ENCODE peak calls at places on chromosomes 13 and 19, in six cellular contexts. J is GM23338, T is H1, K is HCT116, B is GM12878, Y is K562. N is an unnamed sample.
A peak's percentile ranks its signal among the peaks of the same experiment; 100 is the strongest.

GRCh38 chr19:12668937-12669271 is 2.3 kb downstream of the WDR83 start:
- DNase-seq in J (peak; percentile 74), T (peak; percentile 70), K (no peak), B (no peak), Y (peak; percentile 65), N (no peak)

GRCh38 chr13:114016321-114017027 is 42.6 kb upstream of the C13orf46 start:
- DNase-seq in J (no peak), T (no peak), K (no peak), B (no peak), Y (no peak), N (no peak)

GRCh38 chr19:8631425-8631819 is 989 bp downstream of the NFILZ start:
- DNase-seq in J (no peak), T (no peak), K (no peak), B (no peak), Y (no peak), N (no peak)

GRCh38 chr19:40705362-40705651 is 11.4 kb downstream of the COQ8B start:
- DNase-seq in J (no peak), T (no peak), K (no peak), B (no peak), Y (no peak), N (no peak)

GRCh38 chr13:46179576-46180368 is 2.2 kb downstream of the LCP1 start:
- DNase-seq in J (no peak), T (no peak), K (no peak), B (no peak), Y (peak; percentile 42), N (no peak)

GRCh38 chr19:15449620-15450527 is at the start of gene WIZ:
- DNase-seq in J (peak; percentile 92), T (peak; percentile 85), K (no peak), B (no peak), Y (peak; percentile 94), N (no peak)

GRCh38 chr19:33298146-33298911 is 4.0 kb downstream of the CEBPA start:
- DNase-seq in J (peak; percentile 15), T (peak; percentile 50), K (no peak), B (no peak), Y (no peak), N (no peak)

GRCh38 chr13:30847697-30848307 is 58.3 kb upstream of the MEDAG start:
- DNase-seq in J (no peak), T (no peak), K (no peak), B (peak; percentile 40), Y (no peak), N (peak; percentile 55)

GRCh38 chr13:30308548-30308947 is 1.2 kb upstream of the KATNAL1 start:
- DNase-seq in J (no peak), T (no peak), K (no peak), B (no peak), Y (peak; percentile 67), N (no peak)

GRCh38 chr19:53537126-53537522 is 821 bp upstream of the ZNF331 start:
- DNase-seq in J (no peak), T (no peak), K (no peak), B (no peak), Y (no peak), N (no peak)

GRCh38 chr13:45838171-45838745 is 13.3 kb downstream of the SIAH3 start:
- DNase-seq in J (peak; percentile 28), T (no peak), K (no peak), B (no peak), Y (no peak), N (peak; percentile 35)

GRCh38 chr13:54845351-54845965 is 1816.8 kb downstream of the OLFM4 start:
- DNase-seq in J (peak; percentile 31), T (no peak), K (no peak), B (no peak), Y (no peak), N (no peak)

GRCh38 chr13:50200988-50201387 is 185.7 kb downstream of the KCNRG start:
- DNase-seq in J (no peak), T (no peak), K (no peak), B (no peak), Y (peak; percentile 44), N (no peak)

GRCh38 chr19:19744641-19745040 is 11.7 kb upstream of the ZNF14 start:
- DNase-seq in J (no peak), T (no peak), K (no peak), B (no peak), Y (peak; percentile 4), N (no peak)

GRCh38 chr19:7533281-7533819 is 2.2 kb upstream of the PNPLA6 start:
- DNase-seq in J (peak; percentile 72), T (peak; percentile 71), K (no peak), B (no peak), Y (no peak), N (no peak)

GRCh38 chr13:26017196-26017921 is 34.5 kb downstream of the SHISA2 start:
- DNase-seq in J (no peak), T (no peak), K (no peak), B (no peak), Y (no peak), N (no peak)

GRCh38 chr13:26460652-26461051 is 96.8 kb upstream of the WASF3 start:
- DNase-seq in J (no peak), T (no peak), K (no peak), B (no peak), Y (no peak), N (no peak)

GRCh38 chr13:80630685-80631121 is 289.8 kb upstream of the SPRY2 start:
- DNase-seq in J (no peak), T (no peak), K (no peak), B (no peak), Y (no peak), N (no peak)

GRCh38 chr13:34913040-34913439 is 29.0 kb upstream of the NBEA start:
- DNase-seq in J (peak; percentile 76), T (peak; percentile 63), K (no peak), B (no peak), Y (no peak), N (no peak)

GRCh38 chr19:7539827-7540425 is 4.4 kb downstream of the PNPLA6 start:
- DNase-seq in J (no peak), T (no peak), K (no peak), B (no peak), Y (no peak), N (no peak)

GRCh38 chr13:106232680-106233079 is 302.8 kb downstream of the EFNB2 start:
- DNase-seq in J (peak; percentile 15), T (no peak), K (no peak), B (no peak), Y (no peak), N (no peak)

GRCh38 chr13:114002771-114003321 is 29.0 kb upstream of the C13orf46 start:
- DNase-seq in J (no peak), T (no peak), K (no peak), B (no peak), Y (no peak), N (no peak)

GRCh38 chr13:25375727-25376358 is 4.1 kb downstream of the ATP8A2 start:
- DNase-seq in J (peak; percentile 80), T (peak; percentile 59), K (peak; percentile 31), B (no peak), Y (peak; percentile 59), N (no peak)

GRCh38 chr19:49573009-49573408 is 7.3 kb downstream of the NOSIP start:
- DNase-seq in J (no peak), T (no peak), K (no peak), B (no peak), Y (no peak), N (no peak)

GRCh38 chr19:6018786-6019185 is 40.8 kb upstream of the RANBP3 start:
- DNase-seq in J (peak; percentile 82), T (peak; percentile 69), K (no peak), B (no peak), Y (peak; percentile 70), N (no peak)

GRCh38 chr13:77779461-77780272 is 82.2 kb downstream of the SLAIN1 start:
- DNase-seq in J (peak; percentile 76), T (no peak), K (peak; percentile 18), B (peak; percentile 24), Y (peak; percentile 4), N (peak; percentile 75)

GRCh38 chr13:80400834-80401450 is 60.0 kb upstream of the SPRY2 start:
- DNase-seq in J (no peak), T (no peak), K (no peak), B (peak; percentile 13), Y (no peak), N (no peak)

GRCh38 chr19:50214699-50215543 is 11.5 kb downstream of the MYH14 start:
- DNase-seq in J (peak; percentile 63), T (peak; percentile 53), K (peak; percentile 52), B (no peak), Y (no peak), N (no peak)

GRCh38 chr19:57288373-57288772 is 8.1 kb downstream of the ZNF460 start:
- DNase-seq in J (no peak), T (no peak), K (no peak), B (no peak), Y (no peak), N (no peak)
- TF ChIP-seq POLR2AphosphoS5 in J (no peak), T (no peak), K (no peak), B (no peak), Y (no peak), N (no peak)

DNA sequence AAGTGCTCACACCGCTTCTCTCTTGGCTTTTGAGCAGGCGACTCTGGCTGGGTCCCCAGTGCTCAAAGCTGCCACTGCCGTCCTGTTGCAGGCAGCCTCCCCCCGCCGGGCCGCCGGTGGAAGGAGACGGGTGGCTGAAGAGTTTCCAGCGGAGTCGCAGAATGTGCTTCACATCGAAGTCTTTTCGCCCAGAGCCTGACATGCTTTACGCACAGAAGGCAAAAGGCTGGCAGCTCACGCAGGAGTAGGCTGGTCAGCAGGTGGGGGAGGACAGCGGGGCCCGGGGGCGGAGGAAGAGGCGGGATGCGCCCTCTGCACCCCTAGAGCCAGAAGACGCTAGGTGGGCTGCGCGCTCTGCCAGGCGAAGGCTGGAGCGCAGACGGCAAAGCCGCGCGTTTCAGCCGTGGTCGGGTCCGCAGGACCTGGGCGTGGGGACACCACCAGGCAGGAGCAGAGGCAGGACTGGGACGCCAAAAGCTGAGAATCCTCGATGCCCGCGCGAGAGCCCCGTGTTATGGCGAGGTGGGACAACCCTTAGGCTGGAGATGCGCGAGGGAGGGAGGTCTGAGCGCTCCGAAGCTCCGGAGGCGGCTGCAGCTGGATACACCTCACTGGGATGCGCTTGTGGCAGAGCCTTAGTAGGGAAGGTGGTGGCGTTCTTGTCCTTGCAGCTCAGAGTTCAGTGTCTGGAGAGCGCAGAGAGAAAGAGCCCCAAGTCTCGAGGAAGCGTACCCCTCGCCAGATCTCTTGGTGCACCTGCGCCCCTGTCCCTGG is at the start of gene ATXN8OS:
- DNase-seq in J (peak; percentile 71), T (peak; percentile 72), K (no peak), B (no peak), Y (no peak), N (no peak)
- TF ChIP-seq EZH2 in J (peak; percentile 9), T (peak; percentile 77), K (no peak), B (no peak), Y (no peak), N (no peak)

DNA sequence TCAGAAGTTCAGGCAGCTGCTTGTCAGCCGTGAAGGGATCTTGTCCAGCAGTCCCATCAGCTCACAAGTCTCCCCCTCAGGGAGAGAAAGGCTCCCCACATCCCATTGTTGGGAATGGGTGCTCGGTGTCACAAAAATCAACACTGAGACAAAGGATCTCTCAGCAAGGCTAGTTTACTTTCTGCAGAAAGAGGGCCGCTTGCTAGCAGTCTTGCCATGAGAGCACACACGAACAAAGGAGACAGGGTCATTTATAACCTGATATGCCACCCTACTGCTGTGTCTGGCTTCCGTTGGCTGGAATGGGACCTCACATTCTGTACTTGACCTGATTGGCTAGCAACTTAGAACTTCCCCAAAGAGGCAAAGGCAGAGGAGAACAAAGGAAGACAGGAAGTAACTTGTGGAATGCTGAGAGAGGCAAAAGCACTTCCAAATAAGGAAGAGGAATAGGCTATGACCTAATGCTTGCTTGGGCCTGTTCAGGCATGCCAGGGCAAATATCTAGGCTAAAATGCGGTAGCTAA is 8.7 kb upstream of the IGFL3 start:
- DNase-seq in J (peak; percentile 93), T (peak; percentile 57), K (peak; percentile 73), B (peak; percentile 24), Y (no peak), N (peak; percentile 60)
- H3K4me3 ChIP-seq in J (peak overlapping the region; percentile 21), T (peak overlapping the region; percentile 0), K (no peak overlapping the region), B (no peak overlapping the region), Y (no peak overlapping the region), N (no peak overlapping the region)

GRCh38 chr19:42297034-42297433 is 4.9 kb upstream of the PRR19 start:
- DNase-seq in J (no peak), T (no peak), K (no peak), B (no peak), Y (no peak), N (no peak)
- TF ChIP-seq POLR2AphosphoS5 in J (no peak), T (no peak), K (no peak), B (no peak), Y (no peak), N (no peak)